ENCODE peak calls at places on chromosomes 16 and 17, in five cellular contexts. H is SHP77, D is transverse colon, K is iris pigment epithelial cell, J is GM04503. P is an unnamed sample.

GRCh38 chr16:65908568-65908967 is 457.9 kb upstream of the CDH5 start:
- DNase-seq in D (no peak), J (no peak), K (no peak), H (no peak), P (no peak)

GRCh38 chr16:7083086-7083485 is 249.6 kb upstream of the RBFOX1 start:
- DNase-seq in K (no peak), D (no peak), H (no peak), J (no peak), P (no peak)

GRCh38 chr17:7466644-7467341 is 12.6 kb downstream of the ZBTB4 start:
- DNase-seq in H (no peak), K (peak), D (peak), J (no peak), P (peak)

GRCh38 chr17:45021607-45022287 is 29.7 kb downstream of the DCAKD start:
- DNase-seq in H (peak), J (no peak), K (peak), D (peak), P (peak)

GRCh38 chr16:3190949-3191353 is 2.9 kb downstream of the OR1F1 start:
- DNase-seq in J (no peak), D (no peak), K (no peak), H (no peak), P (no peak)

GRCh38 chr16:68395167-68395786 is 53.0 kb downstream of the SMPD3 start:
- DNase-seq in H (no peak), D (no peak), J (no peak), K (no peak), P (no peak)

GRCh38 chr16:68539704-68540370 is 746 bp downstream of the ZFP90 start:
- DNase-seq in H (no peak), K (peak), J (no peak), D (no peak), P (peak)

GRCh38 chr17:21241564-21241963 is 11.6 kb downstream of the NATD1 start:
- DNase-seq in J (no peak), K (no peak), D (no peak), H (no peak), P (no peak)

GRCh38 chr16:55116165-55116894 is 185.7 kb downstream of the IRX5 start:
- DNase-seq in D (no peak), K (no peak), H (no peak), J (peak), P (no peak)

GRCh38 chr16:54931041-54931756 is 534 bp downstream of the IRX5 start:
- DNase-seq in J (no peak), D (no peak), H (no peak), K (peak), P (peak)

GRCh38 chr17:34740936-34741515 is 161.6 kb downstream of the TMEM132E start:
- DNase-seq in K (no peak), J (no peak), D (no peak), H (no peak), P (no peak)

GRCh38 chr16:65120811-65121721 is 797 bp downstream of the CDH11 start:
- DNase-seq in D (no peak), K (peak), J (no peak), H (no peak), P (peak)

GRCh38 chr16:17154981-17155380 is 315.8 kb downstream of the XYLT1 start:
- DNase-seq in J (no peak), H (no peak), D (no peak), K (no peak), P (no peak)

GRCh38 chr17:43402078-43402477 is 3.3 kb downstream of the ARL4D start:
- DNase-seq in J (no peak), H (no peak), D (no peak), K (no peak), P (no peak)

GRCh38 chr17:72409405-72410002 is 288.7 kb downstream of the SOX9 start:
- DNase-seq in J (no peak), H (no peak), D (no peak), K (no peak), P (no peak)

GRCh38 chr17:10125761-10126553 is 72.4 kb downstream of the GAS7 start:
- DNase-seq in K (no peak), J (no peak), H (no peak), D (no peak), P (no peak)

GRCh38 chr16:66616592-66616991 is 12.1 kb downstream of the CMTM3 start:
- DNase-seq in J (no peak), K (peak), H (no peak), D (no peak), P (peak)

GRCh38 chr16:592518-593306 is 2.8 kb downstream of the RAB40C start:
- DNase-seq in D (peak), K (peak), H (peak), J (no peak), P (peak)

P was measured in choroid plexus epithelial cell.